ENCODE peak calls at places on chromosome 13, in eight cellular contexts. K, F, E, U, B, W, M and D are unnamed samples.

GRCh38 chr13:46831588-46832194 is 34.7 kb upstream of the ESD start:
- DNase-seq in M (no peak), F (peak), U (no peak), W (peak), B (peak), E (no peak), K (peak), D (no peak)

GRCh38 chr13:42762251-42762650 is 19.1 kb upstream of the FAM216B start:
- DNase-seq in M (no peak), B (no peak), K (no peak), W (no peak), U (peak), E (no peak), F (no peak), D (no peak)

GRCh38 chr13:86974995-86975328 is 696.2 kb upstream of the SLITRK5 start:
- DNase-seq in F (peak), B (no peak), E (no peak), U (no peak), M (no peak), W (no peak), K (no peak), D (no peak)

GRCh38 chr13:98959299-98959698 is 18.6 kb downstream of the DOCK9 start:
- DNase-seq in F (no peak), M (no peak), U (no peak), W (no peak), E (no peak), B (no peak), K (no peak), D (no peak)

GRCh38 chr13:95496485-95496884 is 56.0 kb upstream of the CLDN10 start:
- DNase-seq in W (no peak), U (peak), E (no peak), M (no peak), F (no peak), K (no peak), B (no peak), D (no peak)

GRCh38 chr13:97388385-97388784 is 45.6 kb upstream of the RAP2A start:
- DNase-seq in B (no peak), F (no peak), U (no peak), M (no peak), W (no peak), K (no peak), E (no peak), D (no peak)

GRCh38 chr13:82565191-82565590 is 1317.1 kb downstream of the SLITRK1 start:
- DNase-seq in W (no peak), U (no peak), E (no peak), K (no peak), B (no peak), F (peak), M (no peak), D (no peak)

GRCh38 chr13:59458908-59459579 is 704.7 kb downstream of the DIAPH3 start:
- DNase-seq in F (peak), M (no peak), W (no peak), K (no peak), U (no peak), B (no peak), E (no peak), D (no peak)

GRCh38 chr13:42039946-42040729 is 8.3 kb upstream of the DGKH start:
- DNase-seq in U (peak), F (peak), M (peak), B (no peak), E (peak), W (peak), K (peak), D (no peak)

GRCh38 chr13:95497307-95497943 is 55.1 kb upstream of the CLDN10 start:
- DNase-seq in K (no peak), B (no peak), F (no peak), U (no peak), W (no peak), E (peak), M (no peak), D (no peak)

GRCh38 chr13:36414461-36414860 is 17.8 kb upstream of the CCNA1 start:
- DNase-seq in U (no peak), W (no peak), M (no peak), E (no peak), B (no peak), K (no peak), F (no peak), D (no peak)

GRCh38 chr13:36417328-36417727 is 15.0 kb upstream of the CCNA1 start:
- DNase-seq in B (no peak), U (no peak), W (no peak), M (no peak), K (no peak), F (no peak), E (no peak), D (no peak)

GRCh38 chr13:36413161-36413560 is 19.1 kb upstream of the CCNA1 start:
- DNase-seq in M (no peak), F (no peak), U (no peak), E (no peak), W (no peak), K (no peak), B (no peak), D (no peak)

GRCh38 chr13:36418022-36418805 is 14.1 kb upstream of the CCNA1 start:
- DNase-seq in U (no peak), F (peak), B (no peak), E (no peak), K (no peak), W (no peak), M (no peak), D (peak)

DNA sequence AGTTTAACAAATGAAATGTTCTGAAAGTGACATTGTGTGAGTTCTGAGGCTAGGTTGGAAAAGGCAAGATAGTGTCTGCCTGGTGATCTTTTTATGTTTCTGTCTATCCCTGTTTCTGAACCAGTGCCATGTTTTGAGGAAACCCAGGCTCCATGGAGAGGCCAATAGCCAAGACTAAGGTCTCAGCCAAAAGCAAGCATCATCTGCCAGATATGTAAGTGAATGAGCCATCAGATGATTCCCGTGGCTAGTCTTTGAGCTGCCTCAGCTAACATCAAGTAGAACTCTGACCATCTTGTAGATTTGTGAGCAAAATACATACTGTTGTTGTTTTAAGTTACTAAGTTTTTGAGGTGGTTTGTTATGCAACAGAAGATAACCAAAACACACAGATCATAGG is 19.6 kb upstream of the CCNA1 start:
- DNase-seq in E (no peak), F (no peak), M (no peak), B (no peak), W (no peak), K (no peak), U (no peak), D (no peak)
- TF ChIP-seq POLR2AphosphoS5 in E (no peak), F (no peak), M (no peak), B (no peak), W (no peak), K (no peak), U (no peak), D (no peak)

GRCh38 chr13:27001705-27002104 is 169.9 kb downstream of the USP12 start:
- DNase-seq in M (peak), B (no peak), W (no peak), F (no peak), U (no peak), K (no peak), E (no peak), D (no peak)
- TF ChIP-seq POLR2AphosphoS5 in M (no peak), B (no peak), W (no peak), F (no peak), U (no peak), K (no peak), E (no peak), D (no peak)

DNA sequence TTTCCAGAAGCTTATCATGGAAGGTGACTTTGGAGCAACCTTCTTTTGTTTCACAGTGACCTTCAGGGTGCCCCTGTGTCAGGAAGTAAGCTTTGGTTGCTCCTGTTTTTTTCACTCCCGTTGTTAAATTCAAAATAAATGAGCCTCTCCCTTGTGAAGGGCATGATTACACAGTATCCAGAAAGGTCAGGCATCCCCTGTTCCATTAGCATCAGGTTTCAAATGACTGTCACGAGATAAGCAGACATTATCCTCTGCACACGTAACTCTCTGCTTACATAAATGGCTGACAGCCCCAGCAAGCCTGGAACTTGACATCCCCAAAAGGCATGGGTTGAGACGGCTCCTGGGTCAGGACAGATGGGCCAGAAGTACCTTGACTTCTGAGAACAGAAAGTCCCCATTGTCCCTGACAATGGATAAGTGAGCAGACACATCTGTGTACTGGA is 52.0 kb downstream of the RAB20 start:
- DNase-seq in M (no peak), B (no peak), E (no peak), K (no peak), F (no peak), W (no peak), U (no peak), D (no peak)
- TF ChIP-seq POLR2AphosphoS5 in M (no peak), B (no peak), E (no peak), K (no peak), F (no peak), W (no peak), U (peak), D (no peak)

GRCh38 chr13:39321578-39321977 is 281.4 kb downstream of the LHFPL6 start:
- DNase-seq in F (no peak), B (no peak), M (peak), U (no peak), W (no peak), E (no peak), K (no peak), D (no peak)
- TF ChIP-seq POLR2AphosphoS5 in F (no peak), B (no peak), M (peak), U (peak), W (no peak), E (no peak), K (no peak), D (no peak)

GRCh38 chr13:62321895-62322294 is 906.2 kb upstream of the PCDH20 start:
- DNase-seq in W (no peak), M (no peak), U (no peak), B (no peak), K (no peak), F (no peak), E (no peak), D (no peak)

GRCh38 chr13:62331384-62331783 is 915.7 kb upstream of the PCDH20 start:
- DNase-seq in K (no peak), E (no peak), M (no peak), U (no peak), F (no peak), W (no peak), B (no peak), D (no peak)

GRCh38 chr13:62324842-62325241 is 909.2 kb upstream of the PCDH20 start:
- DNase-seq in E (no peak), M (no peak), F (no peak), B (no peak), U (no peak), W (no peak), K (no peak), D (no peak)

DNA sequence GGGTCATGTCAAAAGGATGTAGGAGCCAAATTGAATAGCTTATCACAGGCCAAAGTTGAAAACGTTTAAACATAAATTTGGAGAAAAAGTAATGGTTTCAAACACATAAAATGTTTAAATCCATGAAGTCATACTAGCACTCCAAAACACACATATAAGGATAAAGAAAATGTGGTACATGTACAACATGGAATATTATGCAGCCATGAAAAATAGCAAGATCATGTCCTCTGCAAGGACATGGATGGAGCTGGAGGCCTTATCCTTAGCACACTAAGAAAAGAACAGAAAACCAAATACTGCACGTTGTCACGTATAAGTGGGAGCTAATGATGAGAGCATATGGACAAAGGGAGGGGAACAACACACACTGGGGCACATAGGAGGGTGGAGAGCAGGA is 911.7 kb upstream of the PCDH20 start:
- DNase-seq in B (no peak), K (no peak), M (no peak), F (no peak), W (no peak), E (no peak), U (no peak), D (no peak)
- TF ChIP-seq POLR2AphosphoS5 in B (no peak), K (no peak), M (no peak), F (no peak), W (no peak), E (no peak), U (no peak), D (no peak)

GRCh38 chr13:25840931-25841330 is 210.9 kb downstream of the SHISA2 start:
- DNase-seq in F (no peak), M (no peak), K (no peak), W (no peak), E (no peak), B (no peak), U (no peak), D (no peak)
- TF ChIP-seq POLR2AphosphoS5 in F (no peak), M (no peak), K (no peak), W (no peak), E (no peak), B (no peak), U (no peak), D (no peak)

GRCh38 chr13:25116044-25116443 is 20.1 kb downstream of the PABPC3 start:
- DNase-seq in M (no peak), E (no peak), F (no peak), U (peak), B (no peak), W (no peak), K (no peak), D (no peak)
- TF ChIP-seq POLR2AphosphoS5 in M (no peak), E (no peak), F (no peak), U (no peak), B (no peak), W (no peak), K (no peak), D (no peak)

GRCh38 chr13:81172603-81173002 is 831.7 kb upstream of the SPRY2 start:
- DNase-seq in B (no peak), M (no peak), E (no peak), K (no peak), W (no peak), U (no peak), F (no peak), D (no peak)
- TF ChIP-seq POLR2AphosphoS5 in B (no peak), M (no peak), E (no peak), K (no peak), W (no peak), U (no peak), F (no peak), D (no peak)